ENCODE peak calls at places on chromosomes 4 and X, in four cellular contexts. U, W, K and L are unnamed samples.

GRCh38 chrX:102651242-102651967 is at the start of gene GPRASP1:
- DNase-seq in U (peak; percentile 45), W (peak; percentile 57), K (no peak), L (peak; percentile 75)

GRCh38 chr4:7191546-7192251 is 639 bp upstream of the SORCS2 start:
- DNase-seq in U (no peak), W (peak; percentile 43), K (no peak), L (peak; percentile 72)

GRCh38 chr4:74230902-74231499 is 73.1 kb downstream of the MTHFD2L start:
- DNase-seq in U (peak; percentile 84), W (peak; percentile 50), K (no peak), L (peak; percentile 61)

GRCh38 chr4:80806472-80806871 is 224.0 kb upstream of the BMP3 start:
- DNase-seq in U (no peak), W (no peak), K (no peak), L (no peak)

GRCh38 chr4:39020130-39020529 is 12.1 kb downstream of the TMEM156 start:
- DNase-seq in U (no peak), W (no peak), K (no peak), L (no peak)

GRCh38 chr4:32864713-32865351 is 2144.7 kb downstream of the PCDH7 start:
- DNase-seq in U (no peak), W (no peak), K (no peak), L (no peak)

GRCh38 chr4:4696521-4696920 is 154.7 kb upstream of the STX18 start:
- DNase-seq in U (no peak), W (no peak), K (no peak), L (no peak)

GRCh38 chr4:184955636-184956035 is 62.7 kb upstream of the HELT start:
- DNase-seq in U (no peak), W (no peak), K (no peak), L (no peak)

GRCh38 chr4:8688041-8688907 is 95.7 kb downstream of the CPZ start:
- DNase-seq in U (no peak), W (peak; percentile 24), K (peak; percentile 42), L (peak; percentile 67)

GRCh38 chr4:8320386-8320750 is 50.8 kb downstream of the HTRA3 start:
- DNase-seq in U (no peak), W (no peak), K (no peak), L (peak; percentile 59)

GRCh38 chr4:7094931-7095330 is 27.1 kb upstream of the GRPEL1 start:
- DNase-seq in U (no peak), W (no peak), K (no peak), L (no peak)

GRCh38 chr4:105147226-105148151 is 813 bp downstream of the TET2 start:
- DNase-seq in U (peak; percentile 67), W (peak; percentile 47), K (no peak), L (peak; percentile 68)

GRCh38 chr4:113686950-113687718 is 74.4 kb downstream of the CAMK2D start:
- DNase-seq in U (no peak), W (no peak), K (no peak), L (no peak)
- H3K4me1 ChIP-seq in U (peaks cover 5% of the 10 kb centered on the region), W (peaks cover 20% of the 10 kb centered on the region), K (peaks cover 8% of the 10 kb centered on the region), L (peaks cover 8% of the 10 kb centered on the region)

GRCh38 chr4:154623995-154624394 is 11.5 kb upstream of the FGG start:
- DNase-seq in U (no peak), W (no peak), K (no peak), L (no peak)

GRCh38 chr4:154630307-154630706 is 17.9 kb upstream of the FGG start:
- DNase-seq in U (no peak), W (no peak), K (no peak), L (no peak)

GRCh38 chr4:154622598-154622997 is 10.1 kb upstream of the FGG start:
- DNase-seq in U (peak; percentile 41), W (no peak), K (no peak), L (no peak)

DNA sequence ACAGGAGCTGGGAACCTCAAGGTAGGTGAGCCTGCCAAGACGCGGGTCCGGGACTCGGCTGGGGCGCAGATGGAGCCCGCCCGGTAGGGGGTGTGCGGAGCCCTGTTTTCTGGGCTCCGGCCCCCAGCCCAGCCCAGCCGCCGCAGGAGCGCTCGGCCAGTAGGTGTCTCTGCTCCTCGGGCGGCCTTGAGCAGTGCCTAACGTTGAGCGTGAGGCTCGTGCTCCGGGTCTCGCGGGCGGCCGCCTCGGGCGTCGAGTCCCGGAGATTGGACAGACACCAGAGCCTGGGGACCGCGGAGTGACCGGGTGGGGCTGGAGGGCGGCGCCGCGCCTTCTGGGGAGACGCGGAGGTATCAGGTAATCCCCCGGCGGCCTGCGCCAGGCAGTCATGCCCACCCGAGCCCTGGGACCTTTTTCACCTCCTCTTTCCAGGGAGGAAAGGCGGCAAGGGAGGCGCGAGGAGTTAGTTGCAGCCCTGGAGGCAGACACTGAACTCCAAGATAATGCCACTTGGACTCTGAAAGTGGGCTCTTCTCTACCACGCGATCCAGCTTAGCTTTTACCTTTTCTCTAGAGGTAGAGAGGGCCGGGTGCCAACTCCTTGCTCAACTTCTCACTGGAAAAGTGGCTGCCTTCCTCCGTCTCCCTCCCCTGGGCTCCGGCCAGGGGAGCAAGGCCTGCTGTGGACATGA is 14.5 kb upstream of the FGG start:
- DNase-seq in U (peak; percentile 37), W (peak; percentile 73), K (peak; percentile 64), L (peak; percentile 60)
- H3K4me3 ChIP-seq in U (peak overlapping the region; percentile 71), W (peak overlapping the region; percentile 47), K (peak overlapping the region; percentile 8), L (no peak overlapping the region)

GRCh38 chr4:155666701-155667537 is at the start of gene GUCY1A1:
- DNase-seq in U (peak; percentile 58), W (peak; percentile 78), K (peak; percentile 38), L (peak; percentile 81)
- H3K27ac ChIP-seq in U (peak within 1 kb of the TSS; percentile 14), W (peak within 1 kb of the TSS; percentile 90), K (no peak within 1 kb of the TSS), L (peak within 1 kb of the TSS; percentile 58)

GRCh38 chr4:168610911-168611530 is 114.2 kb downstream of the PALLD start:
- DNase-seq in U (no peak), W (no peak), K (no peak), L (no peak)
- H3K4me1 ChIP-seq in U (peaks cover 4% of the 10 kb centered on the region), W (no peaks in the 10 kb centered on the region), K (peaks cover 24% of the 10 kb centered on the region), L (peaks cover 11% of the 10 kb centered on the region)

GRCh38 chr4:3671571-3672464 is 94.4 kb upstream of the ADRA2C start:
- DNase-seq in U (peak; percentile 15), W (peak; percentile 18), K (peak; percentile 29), L (peak; percentile 9)
- H3K4me3 ChIP-seq in U (no peak overlapping the region), W (no peak overlapping the region), K (no peak overlapping the region), L (no peak overlapping the region)

GRCh38 chr4:24748023-24748422 is 47.4 kb upstream of the SOD3 start:
- DNase-seq in U (no peak), W (no peak), K (no peak), L (no peak)

GRCh38 chr4:24748758-24749350 is 46.5 kb upstream of the SOD3 start:
- DNase-seq in U (no peak), W (no peak), K (no peak), L (no peak)

GRCh38 chr4:24745172-24745895 is 50.0 kb upstream of the SOD3 start:
- DNase-seq in U (no peak), W (no peak), K (no peak), L (no peak)

GRCh38 chr4:24750106-24750505 is 45.3 kb upstream of the SOD3 start:
- DNase-seq in U (no peak), W (no peak), K (no peak), L (no peak)

DNA sequence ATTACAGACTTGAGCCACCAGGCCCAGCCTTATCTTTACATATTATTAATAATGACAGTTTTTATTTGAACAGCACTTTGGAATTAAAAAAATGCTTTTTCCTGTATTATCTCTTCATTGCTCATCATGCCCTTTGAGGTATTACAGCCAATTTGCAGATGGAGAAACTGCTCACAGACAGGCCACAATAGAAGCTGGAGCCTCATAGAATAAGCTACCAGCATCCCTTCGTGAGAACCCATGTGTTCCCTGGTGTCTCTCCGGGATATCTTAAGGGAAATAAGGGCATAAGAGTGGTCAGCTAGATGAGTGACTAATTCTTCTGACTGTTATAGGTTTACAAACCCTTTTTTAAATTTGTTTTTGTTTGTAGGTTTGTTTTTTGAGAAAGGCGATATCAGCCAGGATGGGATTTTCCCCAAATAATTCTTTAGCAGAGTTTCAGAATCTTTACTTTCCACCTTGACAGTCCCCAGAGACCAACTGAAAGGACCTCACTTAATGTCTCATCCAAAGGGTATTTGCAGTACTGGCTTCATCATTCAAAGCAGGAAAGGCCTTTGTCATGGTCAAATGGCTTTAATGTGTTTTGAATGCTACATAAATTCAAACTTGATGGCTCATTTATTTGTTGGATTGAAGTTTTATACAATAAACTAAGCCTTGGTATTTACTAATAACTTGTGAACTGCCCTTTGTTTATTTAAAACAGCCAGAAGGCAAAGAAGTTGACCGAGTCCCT is 48.0 kb upstream of the SOD3 start:
- DNase-seq in U (no peak), W (no peak), K (no peak), L (no peak)
- H3K27ac ChIP-seq in U (no peak overlapping the region), W (no peak overlapping the region), K (no peak overlapping the region), L (no peak overlapping the region)

GRCh38 chr4:159105063-159105414 is 2.2 kb downstream of the RAPGEF2 start:
- DNase-seq in U (peak; percentile 56), W (no peak), K (no peak), L (no peak)

GRCh38 chr4:159107203-159107921 is 4.5 kb downstream of the RAPGEF2 start:
- DNase-seq in U (peak; percentile 30), W (no peak), K (no peak), L (no peak)

GRCh38 chr4:159108124-159108523 is 5.2 kb downstream of the RAPGEF2 start:
- DNase-seq in U (no peak), W (no peak), K (no peak), L (no peak)

GRCh38 chr4:159105761-159106243 is 2.9 kb downstream of the RAPGEF2 start:
- DNase-seq in U (no peak), W (no peak), K (no peak), L (no peak)

DNA sequence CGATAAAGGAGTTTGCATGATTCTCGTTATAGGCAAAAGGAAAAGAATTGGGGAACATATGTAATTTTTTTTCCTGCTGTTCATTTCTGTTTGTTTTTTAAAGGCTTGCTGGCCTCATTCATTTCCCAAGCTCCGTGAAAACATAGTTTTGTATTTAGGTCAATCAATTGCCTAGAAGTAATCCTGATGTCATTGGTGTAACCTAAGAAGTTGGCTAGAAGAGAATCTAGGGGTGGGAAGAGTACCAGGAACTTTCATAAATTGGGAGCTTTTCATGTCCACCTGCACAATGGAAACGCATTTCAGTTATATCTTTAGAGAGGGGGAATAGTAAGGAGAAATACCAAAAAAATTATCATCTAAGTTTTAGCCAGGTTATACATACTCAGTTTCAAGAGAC is 3.8 kb downstream of the RAPGEF2 start:
- DNase-seq in U (no peak), W (no peak), K (no peak), L (no peak)
- H3K4me1 ChIP-seq in U (peaks cover 4% of the 10 kb centered on the region), W (peaks cover 45% of the 10 kb centered on the region), K (peaks cover 28% of the 10 kb centered on the region), L (no peaks in the 10 kb centered on the region)